ENCODE peak calls at places on chromosome 14, in four cellular contexts. Q is stimulated activated CD4-positive, alpha-beta T cell treated with anti-CD3 and anti-CD28 coated beads, TNF-alpha, amount 100 ng/mL, for 1 hour; F is astrocyte of the spinal cord; V is glutamatergic neuron. M is an unnamed sample.

GRCh38 chr14:74882103-74882920 is 596 bp downstream of the DLST start:
- DNase-seq in Q (peak; percentile 27), F (peak; percentile 51), V (peak; percentile 53), M (peak; percentile 21)

GRCh38 chr14:77649326-77649725 is 32.9 kb upstream of the SPTLC2 start:
- DNase-seq in Q (no peak), F (no peak), V (no peak), M (no peak)

GRCh38 chr14:97709552-97709951 is 912.4 kb downstream of the VRK1 start:
- DNase-seq in Q (no peak), F (no peak), V (no peak), M (no peak)

GRCh38 chr14:37819155-37820015 is 224.0 kb downstream of the TTC6 start:
- DNase-seq in Q (no peak), F (peak; percentile 71), V (no peak), M (no peak)

GRCh38 chr14:75090353-75090752 is 20.9 kb downstream of the ZC2HC1C start:
- DNase-seq in Q (no peak), F (no peak), V (no peak), M (no peak)

GRCh38 chr14:50875359-50876090 is 3.7 kb downstream of the ABHD12B start:
- DNase-seq in Q (peak; percentile 15), F (peak; percentile 52), V (no peak), M (peak; percentile 7)

GRCh38 chr14:34051966-34052657 is 101.2 kb upstream of the EGLN3 start:
- DNase-seq in Q (no peak), F (peak; percentile 85), V (no peak), M (no peak)

GRCh38 chr14:57326253-57326652 is 57.5 kb downstream of the AP5M1 start:
- DNase-seq in Q (no peak), F (no peak), V (no peak), M (no peak)

GRCh38 chr14:74611672-74612345 is at the start of gene LTBP2:
- DNase-seq in Q (no peak), F (peak; percentile 63), V (peak; percentile 56), M (no peak)

GRCh38 chr14:53367631-53368030 is 214.5 kb upstream of the DDHD1 start:
- DNase-seq in Q (no peak), F (no peak), V (no peak), M (no peak)

GRCh38 chr14:30214456-30215090 is 286.9 kb upstream of the PRKD1 start:
- DNase-seq in Q (no peak), F (peak; percentile 85), V (no peak), M (no peak)

GRCh38 chr14:60652674-60653387 is 3.6 kb upstream of the SIX1 start:
- DNase-seq in Q (no peak), F (no peak), V (peak; percentile 55), M (no peak)

GRCh38 chr14:23579739-23580138 is 1.1 kb upstream of the JPH4 start:
- DNase-seq in Q (no peak), F (no peak), V (no peak), M (no peak)

GRCh38 chr14:105119410-105120025 is 49.1 kb downstream of the JAG2 start:
- DNase-seq in Q (no peak), F (no peak), V (no peak), M (no peak)

GRCh38 chr14:71050227-71050823 is 143.1 kb downstream of the PCNX1 start:
- DNase-seq in Q (no peak), F (peak; percentile 29), V (no peak), M (no peak)

GRCh38 chr14:69316449-69317391 is 56.8 kb downstream of the GALNT16 start:
- DNase-seq in Q (no peak), F (peak; percentile 97), V (no peak), M (no peak)

GRCh38 chr14:99239661-99240092 is 32.3 kb downstream of the BCL11B start:
- DNase-seq in Q (no peak), F (no peak), V (no peak), M (no peak)

GRCh38 chr14:26204954-26205479 is 392.8 kb downstream of the NOVA1 start:
- DNase-seq in Q (no peak), F (peak; percentile 27), V (peak; percentile 79), M (no peak)

GRCh38 chr14:75991753-75992152 is 6.2 kb downstream of the IFT43 start:
- DNase-seq in Q (no peak), F (no peak), V (no peak), M (no peak)

GRCh38 chr14:105328070-105328677 is 13.6 kb downstream of the PACS2 start:
- DNase-seq in Q (no peak), F (no peak), V (no peak), M (no peak)

GRCh38 chr14:103879570-103880333 is 32.4 kb upstream of the PPP1R13B start:
- DNase-seq in Q (no peak), F (no peak), V (no peak), M (no peak)

GRCh38 chr14:104086661-104087461 is 1.4 kb downstream of the ASPG start:
- DNase-seq in Q (no peak), F (no peak), V (peak; percentile 25), M (no peak)

GRCh38 chr14:33938131-33938949 is 12.5 kb downstream of the EGLN3 start:
- DNase-seq in Q (no peak), F (no peak), V (peak; percentile 40), M (no peak)

GRCh38 chr14:75306917-75307699 is 28.5 kb downstream of the FOS start:
- DNase-seq in Q (no peak), F (no peak), V (no peak), M (no peak)

GRCh38 chr14:64444984-64445845 is 20.1 kb upstream of the AKAP5 start:
- DNase-seq in Q (no peak), F (peak; percentile 81), V (no peak), M (no peak)

GRCh38 chr14:72781476-72782181 is 112.3 kb downstream of the DPF3 start:
- DNase-seq in Q (no peak), F (peak; percentile 81), V (no peak), M (no peak)

GRCh38 chr14:55454264-55455151 is 14.1 kb upstream of the TBPL2 start:
- DNase-seq in Q (no peak), F (peak; percentile 85), V (no peak), M (no peak)

GRCh38 chr14:21068521-21069387 is 1.4 kb upstream of the ARHGEF40 start:
- DNase-seq in Q (no peak), F (peak; percentile 57), V (peak; percentile 70), M (no peak)

GRCh38 chr14:67411820-67412421 is at the start of gene PLEK2:
- DNase-seq in Q (peak; percentile 32), F (peak; percentile 8), V (no peak), M (no peak)

GRCh38 chr14:96297000-96297399 is 41.0 kb downstream of the BDKRB1 start:
- DNase-seq in Q (no peak), F (peak; percentile 29), V (no peak), M (no peak)

M was measured in stimulated activated CD8-positive, alpha-beta memory T cell treated with anti-CD3 and anti-CD28 coated beads, Interleukin-15, amount 100 ng/mL, for 24 hours.